ENCODE peak calls at places on chromosomes 13 and 19, in six cellular contexts. I, N, X, B, W and D are unnamed samples.

GRCh38 chr19:14061751-14062557 is at the start of gene PALM3:
- DNase-seq in I (no peak), N (no peak), X (no peak), B (no peak), W (no peak), D (peak; percentile 83)

GRCh38 chr19:8487137-8487851 is 15.1 kb downstream of the PRAM1 start:
- DNase-seq in I (peak; percentile 89), N (no peak), X (peak; percentile 57), B (peak; percentile 81), W (no peak), D (no peak)

GRCh38 chr19:33759356-33759755 is 37.3 kb upstream of the KCTD15 start:
- DNase-seq in I (no peak), N (no peak), X (no peak), B (no peak), W (no peak), D (no peak)

GRCh38 chr13:24921881-24922280 is 157.9 kb downstream of the RNF17 start:
- DNase-seq in I (no peak), N (no peak), X (no peak), B (no peak), W (no peak), D (no peak)

GRCh38 chr19:47407417-47407774 is 11.9 kb downstream of the MEIS3 start:
- DNase-seq in I (no peak), N (no peak), X (no peak), B (no peak), W (no peak), D (no peak)

GRCh38 chr19:56348289-56348877 is 33.7 kb upstream of the ZSCAN5A start:
- DNase-seq in I (no peak), N (no peak), X (no peak), B (peak; percentile 61), W (peak; percentile 54), D (no peak)

GRCh38 chr13:51364404-51365008 is 25.0 kb downstream of the SERPINE3 start:
- DNase-seq in I (no peak), N (peak; percentile 63), X (no peak), B (no peak), W (no peak), D (no peak)

GRCh38 chr13:100363874-100364273 is 224.7 kb downstream of the GGACT start:
- DNase-seq in I (no peak), N (peak; percentile 2), X (no peak), B (no peak), W (no peak), D (no peak)

GRCh38 chr19:23957660-23958281 is 43.1 kb downstream of the ZNF726 start:
- DNase-seq in I (no peak), N (peak; percentile 55), X (no peak), B (no peak), W (no peak), D (no peak)

GRCh38 chr19:49712397-49712859 is 21.5 kb downstream of the CPT1C start:
- DNase-seq in I (no peak), N (peak; percentile 79), X (no peak), B (no peak), W (peak; percentile 95), D (peak; percentile 48)

GRCh38 chr13:106650690-106651205 is 82.8 kb upstream of the ARGLU1 start:
- DNase-seq in I (no peak), N (no peak), X (no peak), B (no peak), W (no peak), D (no peak)

GRCh38 chr13:92769064-92769463 is 457.5 kb upstream of the GPC6 start:
- DNase-seq in I (no peak), N (peak; percentile 25), X (no peak), B (no peak), W (no peak), D (no peak)

GRCh38 chr19:29499261-29499920 is 26.4 kb upstream of the VSTM2B start:
- DNase-seq in I (no peak), N (no peak), X (no peak), B (no peak), W (no peak), D (no peak)

GRCh38 chr19:12838893-12839656 is 760 bp downstream of the MAST1 start:
- DNase-seq in I (no peak), N (no peak), X (no peak), B (peak; percentile 59), W (peak; percentile 52), D (no peak)

GRCh38 chr19:44648536-44649370 is 5.0 kb downstream of the PVR start:
- DNase-seq in I (peak; percentile 18), N (peak; percentile 91), X (no peak), B (no peak), W (no peak), D (no peak)

GRCh38 chr19:16316506-16316882 is 8.1 kb upstream of the KLF2 start:
- DNase-seq in I (no peak), N (no peak), X (no peak), B (no peak), W (no peak), D (no peak)
- TF ChIP-seq CTCF in I (no peak), N (peak; percentile 1), X (no peak), B (no peak), W (no peak), D (no peak)

GRCh38 chr19:3652422-3652821 is 25.8 kb upstream of the CACTIN start:
- DNase-seq in I (no peak), N (no peak), X (no peak), B (no peak), W (no peak), D (no peak)

GRCh38 chr19:3655402-3656072 is 28.9 kb upstream of the CACTIN start:
- DNase-seq in I (no peak), N (peak; percentile 95), X (no peak), B (no peak), W (no peak), D (no peak)

GRCh38 chr19:3653081-3653795 is 26.6 kb upstream of the CACTIN start:
- DNase-seq in I (no peak), N (no peak), X (no peak), B (no peak), W (no peak), D (no peak)

GRCh38 chr19:3656073-3656746 is 29.6 kb upstream of the CACTIN start:
- DNase-seq in I (no peak), N (peak; percentile 66), X (no peak), B (no peak), W (no peak), D (no peak)

GRCh38 chr19:3653865-3654513 is 27.4 kb upstream of the CACTIN start:
- DNase-seq in I (no peak), N (no peak), X (no peak), B (peak; percentile 55), W (peak; percentile 74), D (no peak)
- TF ChIP-seq CTCF in I (no peak), N (peak; percentile 7), X (peak; percentile 22), B (peak; percentile 35), W (peak; percentile 56), D (no peak)

GRCh38 chr19:15249560-15249874 is 17.3 kb upstream of the EPHX3 start:
- DNase-seq in I (no peak), N (no peak), X (no peak), B (no peak), W (no peak), D (no peak)
- TF ChIP-seq CTCF in I (no peak), N (no peak), X (no peak), B (no peak), W (no peak), D (no peak)

GRCh38 chr13:52743569-52743968 is 3.9 kb upstream of the CNMD start:
- DNase-seq in I (no peak), N (no peak), X (no peak), B (no peak), W (no peak), D (no peak)

GRCh38 chr13:52739468-52740071 is at the start of gene CNMD:
- DNase-seq in I (no peak), N (no peak), X (no peak), B (no peak), W (peak; percentile 76), D (no peak)

GRCh38 chr13:52746141-52746540 is 6.5 kb upstream of the CNMD start:
- DNase-seq in I (no peak), N (no peak), X (no peak), B (no peak), W (no peak), D (no peak)

GRCh38 chr13:52744842-52745241 is 5.2 kb upstream of the CNMD start:
- DNase-seq in I (no peak), N (no peak), X (no peak), B (no peak), W (no peak), D (no peak)

DNA sequence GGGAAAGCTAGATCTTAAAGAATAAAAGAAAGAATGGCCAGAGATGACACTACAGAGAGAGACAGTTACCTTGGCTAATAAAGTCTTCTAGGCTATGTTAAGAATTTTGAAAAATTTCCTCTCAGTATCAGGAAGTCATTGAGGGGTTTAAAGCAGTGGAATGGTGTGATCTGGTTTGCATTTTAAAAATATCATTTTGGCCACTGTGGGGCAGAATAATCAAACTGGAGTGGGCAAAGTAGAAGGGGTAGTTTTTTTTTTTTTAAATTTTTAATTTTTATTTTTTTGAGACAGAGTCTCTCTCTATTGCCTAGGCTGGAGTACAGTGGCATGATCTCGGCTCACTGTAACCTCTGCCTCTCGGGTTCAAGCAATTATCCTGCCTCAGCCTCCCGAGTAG is 4.4 kb upstream of the CNMD start:
- DNase-seq in I (no peak), N (no peak), X (no peak), B (no peak), W (no peak), D (no peak)
- TF ChIP-seq CTCF in I (no peak), N (no peak), X (no peak), B (no peak), W (peak; percentile 29), D (no peak)

DNA sequence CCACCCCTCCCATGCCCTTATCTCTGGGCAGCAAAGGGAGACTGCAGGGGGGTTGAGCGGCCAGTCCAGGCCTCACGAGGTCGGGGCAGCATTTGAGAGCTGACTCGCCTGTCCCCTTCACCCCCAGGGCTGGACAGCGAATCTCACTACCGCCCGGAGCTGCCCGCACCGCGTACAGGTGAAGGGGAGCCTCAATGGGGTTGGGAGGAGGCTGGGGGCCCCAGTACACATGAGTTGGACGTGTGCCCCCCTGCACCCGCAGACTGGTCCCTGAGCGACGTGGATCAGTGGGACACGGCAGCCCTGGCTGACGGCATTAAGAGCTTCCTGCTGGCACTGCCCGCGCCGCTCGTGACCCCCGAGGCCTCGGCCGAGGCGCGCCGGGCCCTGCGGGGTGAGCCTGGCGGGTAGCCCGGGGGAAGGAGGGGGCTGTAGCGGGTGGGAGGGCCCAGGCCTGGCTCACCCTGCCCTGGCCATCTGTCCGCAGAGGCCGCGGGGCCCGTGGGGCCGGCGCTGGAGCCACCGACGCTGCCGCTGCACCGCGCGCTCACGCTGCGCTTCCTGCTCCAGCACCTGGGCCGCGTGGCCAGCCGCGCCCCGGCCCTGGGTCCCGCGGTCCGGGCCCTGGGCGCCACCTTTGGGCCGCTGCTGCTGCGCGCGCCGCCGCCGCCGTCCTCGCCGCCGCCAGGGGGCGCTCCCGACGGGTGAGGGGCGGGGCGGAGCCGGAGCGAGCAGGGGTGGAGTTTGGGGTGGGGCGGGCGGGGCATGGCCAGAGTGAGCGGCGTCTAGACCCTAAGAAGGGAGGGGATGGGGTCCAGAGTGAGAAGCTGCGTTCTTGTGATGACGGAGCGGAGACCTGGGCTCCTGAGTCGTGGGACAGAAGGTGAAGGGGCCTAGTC is 8.1 kb downstream of the PIK3R2 start:
- DNase-seq in I (peak; percentile 96), N (peak; percentile 38), X (peak; percentile 95), B (peak; percentile 74), W (peak; percentile 94), D (peak; percentile 82)
- TF ChIP-seq CTCF in I (peak; percentile 82), N (no peak), X (peak; percentile 100), B (peak; percentile 59), W (peak; percentile 76), D (peak; percentile 89)

DNA sequence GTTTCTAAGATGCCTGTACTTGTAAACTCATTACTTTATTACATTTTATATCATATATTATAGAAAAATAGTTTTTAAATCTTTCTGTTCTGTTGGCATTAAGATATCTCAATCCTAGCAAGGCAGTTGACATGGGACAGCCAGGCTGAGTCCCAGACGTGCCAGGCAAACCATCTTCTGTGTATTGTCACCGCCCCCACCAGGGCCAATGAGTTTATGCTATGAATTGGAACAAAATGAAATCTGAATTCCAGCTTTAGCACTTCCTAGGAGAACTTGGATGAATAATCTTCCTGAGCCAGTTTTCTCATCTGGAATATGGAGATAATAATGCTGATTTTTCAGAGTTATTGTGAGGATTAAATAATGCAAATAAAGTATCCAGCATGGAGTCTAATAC is 79.9 kb upstream of the GSX1 start:
- DNase-seq in I (no peak), N (peak; percentile 31), X (peak; percentile 17), B (peak; percentile 21), W (no peak), D (peak; percentile 64)
- TF ChIP-seq CTCF in I (no peak), N (peak; percentile 50), X (no peak), B (no peak), W (peak; percentile 45), D (no peak)